ENCODE peak calls at places on chromosomes 1 and 21, in four cellular contexts. One of them, this sample, is unnamed.

GRCh38 chr1:89060091-89060490 is 4.9 kb downstream of the GBP1 start:
- DNase-seq in stimulated activated CD8-positive, alpha-beta memory T cell treated with anti-CD3 and anti-CD28 coated beads, Interleukin-4, amount 100 ng/mL, for 4 hours: no peak
- DNase-seq in cardiac fibroblast: no peak
- DNase-seq in stimulated activated CD4-positive, alpha-beta T cell treated with anti-CD3 and anti-CD28 coated beads, Interleukin-4, amount 100 ng/mL, for 1 hour: no peak
- DNase-seq in this sample: no peak

GRCh38 chr21:41064325-41064724 is 103.6 kb upstream of the BACE2 start:
- DNase-seq in stimulated activated CD8-positive, alpha-beta memory T cell treated with anti-CD3 and anti-CD28 coated beads, Interleukin-4, amount 100 ng/mL, for 4 hours: no peak
- DNase-seq in cardiac fibroblast: no peak
- DNase-seq in stimulated activated CD4-positive, alpha-beta T cell treated with anti-CD3 and anti-CD28 coated beads, Interleukin-4, amount 100 ng/mL, for 1 hour: no peak
- DNase-seq in this sample: no peak

GRCh38 chr1:53390261-53390660 is 62.4 kb upstream of the LRP8 start:
- DNase-seq in stimulated activated CD8-positive, alpha-beta memory T cell treated with anti-CD3 and anti-CD28 coated beads, Interleukin-4, amount 100 ng/mL, for 4 hours: no peak
- DNase-seq in cardiac fibroblast: no peak
- DNase-seq in stimulated activated CD4-positive, alpha-beta T cell treated with anti-CD3 and anti-CD28 coated beads, Interleukin-4, amount 100 ng/mL, for 1 hour: no peak
- DNase-seq in this sample: no peak

GRCh38 chr1:155195201-155196102 is 12.2 kb downstream of the THBS3 start:
- DNase-seq in stimulated activated CD8-positive, alpha-beta memory T cell treated with anti-CD3 and anti-CD28 coated beads, Interleukin-4, amount 100 ng/mL, for 4 hours: no peak
- DNase-seq in cardiac fibroblast: no peak
- DNase-seq in stimulated activated CD4-positive, alpha-beta T cell treated with anti-CD3 and anti-CD28 coated beads, Interleukin-4, amount 100 ng/mL, for 1 hour: no peak
- DNase-seq in this sample: no peak

GRCh38 chr1:56799605-56800398 is 19.4 kb downstream of the FYB2 start:
- DNase-seq in stimulated activated CD8-positive, alpha-beta memory T cell treated with anti-CD3 and anti-CD28 coated beads, Interleukin-4, amount 100 ng/mL, for 4 hours: no peak
- DNase-seq in cardiac fibroblast: peak; percentile 42
- DNase-seq in stimulated activated CD4-positive, alpha-beta T cell treated with anti-CD3 and anti-CD28 coated beads, Interleukin-4, amount 100 ng/mL, for 1 hour: no peak
- DNase-seq in this sample: no peak

GRCh38 chr1:212979340-212980122 is 29.2 kb downstream of the VASH2 start:
- DNase-seq in stimulated activated CD8-positive, alpha-beta memory T cell treated with anti-CD3 and anti-CD28 coated beads, Interleukin-4, amount 100 ng/mL, for 4 hours: no peak
- DNase-seq in cardiac fibroblast: no peak
- DNase-seq in stimulated activated CD4-positive, alpha-beta T cell treated with anti-CD3 and anti-CD28 coated beads, Interleukin-4, amount 100 ng/mL, for 1 hour: peak; percentile 25
- DNase-seq in this sample: no peak

GRCh38 chr1:163241716-163242115 is 39.0 kb upstream of the RGS5 start:
- DNase-seq in stimulated activated CD8-positive, alpha-beta memory T cell treated with anti-CD3 and anti-CD28 coated beads, Interleukin-4, amount 100 ng/mL, for 4 hours: no peak
- DNase-seq in cardiac fibroblast: no peak
- DNase-seq in stimulated activated CD4-positive, alpha-beta T cell treated with anti-CD3 and anti-CD28 coated beads, Interleukin-4, amount 100 ng/mL, for 1 hour: no peak
- DNase-seq in this sample: no peak

GRCh38 chr1:51946300-51946699 is 44.2 kb downstream of the RAB3B start:
- DNase-seq in stimulated activated CD8-positive, alpha-beta memory T cell treated with anti-CD3 and anti-CD28 coated beads, Interleukin-4, amount 100 ng/mL, for 4 hours: no peak
- DNase-seq in cardiac fibroblast: no peak
- DNase-seq in stimulated activated CD4-positive, alpha-beta T cell treated with anti-CD3 and anti-CD28 coated beads, Interleukin-4, amount 100 ng/mL, for 1 hour: no peak
- DNase-seq in this sample: no peak

GRCh38 chr1:30402031-30402430 is 321.4 kb downstream of the MATN1 start:
- DNase-seq in stimulated activated CD8-positive, alpha-beta memory T cell treated with anti-CD3 and anti-CD28 coated beads, Interleukin-4, amount 100 ng/mL, for 4 hours: no peak
- DNase-seq in cardiac fibroblast: no peak
- DNase-seq in stimulated activated CD4-positive, alpha-beta T cell treated with anti-CD3 and anti-CD28 coated beads, Interleukin-4, amount 100 ng/mL, for 1 hour: no peak
- DNase-seq in this sample: no peak

GRCh38 chr1:169884616-169885015 is 9.1 kb downstream of the SCYL3 start:
- DNase-seq in stimulated activated CD8-positive, alpha-beta memory T cell treated with anti-CD3 and anti-CD28 coated beads, Interleukin-4, amount 100 ng/mL, for 4 hours: no peak
- DNase-seq in cardiac fibroblast: no peak
- DNase-seq in stimulated activated CD4-positive, alpha-beta T cell treated with anti-CD3 and anti-CD28 coated beads, Interleukin-4, amount 100 ng/mL, for 1 hour: no peak
- DNase-seq in this sample: no peak

GRCh38 chr1:46558141-46558963 is 6.9 kb upstream of the KNCN start:
- DNase-seq in stimulated activated CD8-positive, alpha-beta memory T cell treated with anti-CD3 and anti-CD28 coated beads, Interleukin-4, amount 100 ng/mL, for 4 hours: no peak
- DNase-seq in cardiac fibroblast: no peak
- DNase-seq in stimulated activated CD4-positive, alpha-beta T cell treated with anti-CD3 and anti-CD28 coated beads, Interleukin-4, amount 100 ng/mL, for 1 hour: no peak
- DNase-seq in this sample: no peak

GRCh38 chr1:220991506-220991905 is 112.3 kb downstream of the HLX start:
- DNase-seq in stimulated activated CD8-positive, alpha-beta memory T cell treated with anti-CD3 and anti-CD28 coated beads, Interleukin-4, amount 100 ng/mL, for 4 hours: no peak
- DNase-seq in cardiac fibroblast: no peak
- DNase-seq in stimulated activated CD4-positive, alpha-beta T cell treated with anti-CD3 and anti-CD28 coated beads, Interleukin-4, amount 100 ng/mL, for 1 hour: no peak
- DNase-seq in this sample: no peak

GRCh38 chr1:61287734-61288133 is 205.4 kb downstream of the NFIA start:
- DNase-seq in stimulated activated CD8-positive, alpha-beta memory T cell treated with anti-CD3 and anti-CD28 coated beads, Interleukin-4, amount 100 ng/mL, for 4 hours: no peak
- DNase-seq in cardiac fibroblast: peak; percentile 92
- DNase-seq in stimulated activated CD4-positive, alpha-beta T cell treated with anti-CD3 and anti-CD28 coated beads, Interleukin-4, amount 100 ng/mL, for 1 hour: no peak
- DNase-seq in this sample: no peak

GRCh38 chr1:53343831-53344668 is 16.2 kb upstream of the LRP8 start:
- DNase-seq in stimulated activated CD8-positive, alpha-beta memory T cell treated with anti-CD3 and anti-CD28 coated beads, Interleukin-4, amount 100 ng/mL, for 4 hours: no peak
- DNase-seq in cardiac fibroblast: no peak
- DNase-seq in stimulated activated CD4-positive, alpha-beta T cell treated with anti-CD3 and anti-CD28 coated beads, Interleukin-4, amount 100 ng/mL, for 1 hour: no peak
- DNase-seq in this sample: peak; percentile 8

GRCh38 chr1:5994713-5995621 is 2.7 kb upstream of the NPHP4 start:
- DNase-seq in stimulated activated CD8-positive, alpha-beta memory T cell treated with anti-CD3 and anti-CD28 coated beads, Interleukin-4, amount 100 ng/mL, for 4 hours: no peak
- DNase-seq in cardiac fibroblast: no peak
- DNase-seq in stimulated activated CD4-positive, alpha-beta T cell treated with anti-CD3 and anti-CD28 coated beads, Interleukin-4, amount 100 ng/mL, for 1 hour: peak; percentile 45
- DNase-seq in this sample: peak; percentile 31

GRCh38 chr1:112881742-112882127 is 74.3 kb downstream of the SLC16A1 start:
- DNase-seq in stimulated activated CD8-positive, alpha-beta memory T cell treated with anti-CD3 and anti-CD28 coated beads, Interleukin-4, amount 100 ng/mL, for 4 hours: no peak
- DNase-seq in cardiac fibroblast: no peak
- DNase-seq in stimulated activated CD4-positive, alpha-beta T cell treated with anti-CD3 and anti-CD28 coated beads, Interleukin-4, amount 100 ng/mL, for 1 hour: no peak
- DNase-seq in this sample: no peak

GRCh38 chr1:8040586-8040985 is 14.5 kb upstream of the ERRFI1 start:
- DNase-seq in stimulated activated CD8-positive, alpha-beta memory T cell treated with anti-CD3 and anti-CD28 coated beads, Interleukin-4, amount 100 ng/mL, for 4 hours: no peak
- DNase-seq in cardiac fibroblast: peak; percentile 98
- DNase-seq in stimulated activated CD4-positive, alpha-beta T cell treated with anti-CD3 and anti-CD28 coated beads, Interleukin-4, amount 100 ng/mL, for 1 hour: no peak
- DNase-seq in this sample: no peak

GRCh38 chr1:155499263-155499662 is 63.3 kb downstream of the ASH1L start:
- DNase-seq in stimulated activated CD8-positive, alpha-beta memory T cell treated with anti-CD3 and anti-CD28 coated beads, Interleukin-4, amount 100 ng/mL, for 4 hours: no peak
- DNase-seq in cardiac fibroblast: no peak
- DNase-seq in stimulated activated CD4-positive, alpha-beta T cell treated with anti-CD3 and anti-CD28 coated beads, Interleukin-4, amount 100 ng/mL, for 1 hour: no peak
- DNase-seq in this sample: no peak

GRCh38 chr1:245929224-245929623 is 577.9 kb downstream of the SMYD3 start:
- DNase-seq in stimulated activated CD8-positive, alpha-beta memory T cell treated with anti-CD3 and anti-CD28 coated beads, Interleukin-4, amount 100 ng/mL, for 4 hours: no peak
- DNase-seq in cardiac fibroblast: no peak
- DNase-seq in stimulated activated CD4-positive, alpha-beta T cell treated with anti-CD3 and anti-CD28 coated beads, Interleukin-4, amount 100 ng/mL, for 1 hour: no peak
- DNase-seq in this sample: no peak

GRCh38 chr1:2257245-2257627 is 29.1 kb downstream of the SKI start:
- DNase-seq in stimulated activated CD8-positive, alpha-beta memory T cell treated with anti-CD3 and anti-CD28 coated beads, Interleukin-4, amount 100 ng/mL, for 4 hours: no peak
- DNase-seq in cardiac fibroblast: peak; percentile 36
- DNase-seq in stimulated activated CD4-positive, alpha-beta T cell treated with anti-CD3 and anti-CD28 coated beads, Interleukin-4, amount 100 ng/mL, for 1 hour: no peak
- DNase-seq in this sample: no peak

GRCh38 chr1:224763126-224763764 is 147.1 kb downstream of the CNIH3 start:
- DNase-seq in stimulated activated CD8-positive, alpha-beta memory T cell treated with anti-CD3 and anti-CD28 coated beads, Interleukin-4, amount 100 ng/mL, for 4 hours: no peak
- DNase-seq in cardiac fibroblast: no peak
- DNase-seq in stimulated activated CD4-positive, alpha-beta T cell treated with anti-CD3 and anti-CD28 coated beads, Interleukin-4, amount 100 ng/mL, for 1 hour: no peak
- DNase-seq in this sample: no peak

GRCh38 chr1:201626629-201627275 is 87.8 kb downstream of the NAV1 start:
- DNase-seq in stimulated activated CD8-positive, alpha-beta memory T cell treated with anti-CD3 and anti-CD28 coated beads, Interleukin-4, amount 100 ng/mL, for 4 hours: no peak
- DNase-seq in cardiac fibroblast: no peak
- DNase-seq in stimulated activated CD4-positive, alpha-beta T cell treated with anti-CD3 and anti-CD28 coated beads, Interleukin-4, amount 100 ng/mL, for 1 hour: no peak
- DNase-seq in this sample: no peak

GRCh38 chr1:170556910-170557309 is 24.9 kb downstream of the GORAB start:
- DNase-seq in stimulated activated CD8-positive, alpha-beta memory T cell treated with anti-CD3 and anti-CD28 coated beads, Interleukin-4, amount 100 ng/mL, for 4 hours: no peak
- DNase-seq in cardiac fibroblast: peak; percentile 50
- DNase-seq in stimulated activated CD4-positive, alpha-beta T cell treated with anti-CD3 and anti-CD28 coated beads, Interleukin-4, amount 100 ng/mL, for 1 hour: no peak
- DNase-seq in this sample: no peak

GRCh38 chr1:62687421-62687902 is 724 bp downstream of the DOCK7 start:
- DNase-seq in stimulated activated CD8-positive, alpha-beta memory T cell treated with anti-CD3 and anti-CD28 coated beads, Interleukin-4, amount 100 ng/mL, for 4 hours: no peak
- DNase-seq in cardiac fibroblast: peak; percentile 44
- DNase-seq in stimulated activated CD4-positive, alpha-beta T cell treated with anti-CD3 and anti-CD28 coated beads, Interleukin-4, amount 100 ng/mL, for 1 hour: peak; percentile 21
- DNase-seq in this sample: no peak

GRCh38 chr1:19156676-19157075 is 53.4 kb downstream of the UBR4 start:
- DNase-seq in stimulated activated CD8-positive, alpha-beta memory T cell treated with anti-CD3 and anti-CD28 coated beads, Interleukin-4, amount 100 ng/mL, for 4 hours: no peak
- DNase-seq in cardiac fibroblast: peak; percentile 89
- DNase-seq in stimulated activated CD4-positive, alpha-beta T cell treated with anti-CD3 and anti-CD28 coated beads, Interleukin-4, amount 100 ng/mL, for 1 hour: no peak
- DNase-seq in this sample: no peak

GRCh38 chr1:162179121-162179520 is 109.6 kb downstream of the NOS1AP start:
- DNase-seq in stimulated activated CD8-positive, alpha-beta memory T cell treated with anti-CD3 and anti-CD28 coated beads, Interleukin-4, amount 100 ng/mL, for 4 hours: no peak
- DNase-seq in cardiac fibroblast: no peak
- DNase-seq in stimulated activated CD4-positive, alpha-beta T cell treated with anti-CD3 and anti-CD28 coated beads, Interleukin-4, amount 100 ng/mL, for 1 hour: no peak
- DNase-seq in this sample: no peak

This sample was measured in T-helper 1 cell.